ENCODE peak calls at places on chromosomes 4 and X, in seven cellular contexts. R, X, Y, J, H, W and M are unnamed samples.

GRCh38 chr4:101254776-101255175 is 92.5 kb downstream of the PPP3CA start:
- DNase-seq in R (peak), X (no peak), Y (peak), J (no peak), H (no peak), W (no peak), M (no peak)

GRCh38 chr4:15651682-15652081 is 3.5 kb downstream of the FBXL5 start:
- DNase-seq in R (peak), X (no peak), Y (peak), J (no peak), H (no peak), W (no peak), M (no peak)

GRCh38 chrX:77527233-77528001 is 80.2 kb downstream of the FGF16 start:
- DNase-seq in R (no peak), X (no peak), Y (peak), J (no peak), H (no peak), W (no peak), M (no peak)

GRCh38 chr4:15682340-15682725 is 706 bp downstream of the FAM200B start:
- DNase-seq in R (no peak), X (no peak), Y (peak), J (peak), H (no peak), W (no peak), M (no peak)

GRCh38 chr4:1043658-1044468 is 32.4 kb downstream of the FGFRL1 start:
- DNase-seq in R (peak), X (no peak), Y (peak), J (peak), H (no peak), W (no peak), M (peak)

GRCh38 chr4:72205831-72206230 is 174.0 kb downstream of the NPFFR2 start:
- DNase-seq in R (no peak), X (no peak), Y (no peak), J (no peak), H (no peak), W (no peak), M (no peak)

GRCh38 chr4:5758741-5759140 is 47.7 kb downstream of the EVC start:
- DNase-seq in R (peak), X (no peak), Y (peak), J (no peak), H (no peak), W (no peak), M (peak)

GRCh38 chrX:25721564-25721963 is 416.6 kb upstream of the MAGEB18 start:
- DNase-seq in R (no peak), X (no peak), Y (peak), J (no peak), H (no peak), W (peak), M (no peak)

GRCh38 chr4:112747035-112747434 is 110.1 kb downstream of the LARP7 start:
- DNase-seq in R (no peak), X (no peak), Y (no peak), J (no peak), H (no peak), W (no peak), M (no peak)

GRCh38 chr4:83124079-83124780 is 9.7 kb upstream of the PLAC8 start:
- DNase-seq in R (peak), X (no peak), Y (peak), J (peak), H (no peak), W (no peak), M (no peak)

GRCh38 chr4:123418486-123418931 is 21.9 kb downstream of the SPRY1 start:
- DNase-seq in R (peak), X (peak), Y (peak), J (peak), H (no peak), W (peak), M (no peak)